ENCODE peak calls at places on chromosomes 2 and 18, in five cellular contexts. One of them, this sample, is unnamed.

GRCh38 chr2:192719630-192720029 is 524.9 kb upstream of the TMEFF2 start:
- DNase-seq in fibroblast of pulmonary artery: no peak
- DNase-seq in NCI-H1694 treated with DMSO at 0.1 percent for 48 hours: no peak
- DNase-seq in A172: no peak
- DNase-seq in stimulated activated CD8-positive, alpha-beta memory T cell treated with anti-CD3 and anti-CD28 coated beads, Interleukin-7, amount 100 ng/mL, for 48 hours: no peak
- DNase-seq in this sample: no peak

GRCh38 chr18:52409732-52410131 is 69.7 kb downstream of the DCC start:
- DNase-seq in fibroblast of pulmonary artery: no peak
- DNase-seq in NCI-H1694 treated with DMSO at 0.1 percent for 48 hours: no peak
- DNase-seq in A172: peak; percentile 25
- DNase-seq in stimulated activated CD8-positive, alpha-beta memory T cell treated with anti-CD3 and anti-CD28 coated beads, Interleukin-7, amount 100 ng/mL, for 48 hours: no peak
- DNase-seq in this sample: peak; percentile 33

GRCh38 chr2:189164732-189165131 is 14.8 kb downstream of the COL5A2 start:
- DNase-seq in fibroblast of pulmonary artery: peak; percentile 72
- DNase-seq in NCI-H1694 treated with DMSO at 0.1 percent for 48 hours: no peak
- DNase-seq in A172: no peak
- DNase-seq in stimulated activated CD8-positive, alpha-beta memory T cell treated with anti-CD3 and anti-CD28 coated beads, Interleukin-7, amount 100 ng/mL, for 48 hours: no peak
- DNase-seq in this sample: peak; percentile 48

GRCh38 chr18:936941-937340 is 32.3 kb downstream of the ADCYAP1 start:
- DNase-seq in fibroblast of pulmonary artery: no peak
- DNase-seq in NCI-H1694 treated with DMSO at 0.1 percent for 48 hours: no peak
- DNase-seq in A172: no peak
- DNase-seq in stimulated activated CD8-positive, alpha-beta memory T cell treated with anti-CD3 and anti-CD28 coated beads, Interleukin-7, amount 100 ng/mL, for 48 hours: no peak
- DNase-seq in this sample: no peak

GRCh38 chr2:28025116-28025515 is 134.6 kb downstream of the BABAM2 start:
- DNase-seq in fibroblast of pulmonary artery: no peak
- DNase-seq in NCI-H1694 treated with DMSO at 0.1 percent for 48 hours: no peak
- DNase-seq in A172: no peak
- DNase-seq in stimulated activated CD8-positive, alpha-beta memory T cell treated with anti-CD3 and anti-CD28 coated beads, Interleukin-7, amount 100 ng/mL, for 48 hours: no peak
- DNase-seq in this sample: no peak

GRCh38 chr2:219273887-219274391 is 5.2 kb upstream of the DNAJB2 start:
- DNase-seq in fibroblast of pulmonary artery: no peak
- DNase-seq in NCI-H1694 treated with DMSO at 0.1 percent for 48 hours: no peak
- DNase-seq in A172: peak; percentile 91
- DNase-seq in stimulated activated CD8-positive, alpha-beta memory T cell treated with anti-CD3 and anti-CD28 coated beads, Interleukin-7, amount 100 ng/mL, for 48 hours: no peak
- DNase-seq in this sample: peak; percentile 97

GRCh38 chr18:58288922-58289797 is 245.1 kb downstream of the NEDD4L start:
- DNase-seq in fibroblast of pulmonary artery: peak; percentile 22
- DNase-seq in NCI-H1694 treated with DMSO at 0.1 percent for 48 hours: no peak
- DNase-seq in A172: peak; percentile 36
- DNase-seq in stimulated activated CD8-positive, alpha-beta memory T cell treated with anti-CD3 and anti-CD28 coated beads, Interleukin-7, amount 100 ng/mL, for 48 hours: no peak
- DNase-seq in this sample: peak; percentile 61

GRCh38 chr2:50347355-50348044 is 684.4 kb downstream of the NRXN1 start:
- DNase-seq in fibroblast of pulmonary artery: no peak
- DNase-seq in NCI-H1694 treated with DMSO at 0.1 percent for 48 hours: no peak
- DNase-seq in A172: no peak
- DNase-seq in stimulated activated CD8-positive, alpha-beta memory T cell treated with anti-CD3 and anti-CD28 coated beads, Interleukin-7, amount 100 ng/mL, for 48 hours: no peak
- DNase-seq in this sample: no peak

GRCh38 chr2:20482711-20483110 is 35.8 kb downstream of the RHOB start:
- DNase-seq in fibroblast of pulmonary artery: no peak
- DNase-seq in NCI-H1694 treated with DMSO at 0.1 percent for 48 hours: no peak
- DNase-seq in A172: no peak
- DNase-seq in stimulated activated CD8-positive, alpha-beta memory T cell treated with anti-CD3 and anti-CD28 coated beads, Interleukin-7, amount 100 ng/mL, for 48 hours: no peak
- DNase-seq in this sample: no peak

GRCh38 chr2:206435738-206436137 is 7.6 kb upstream of the ADAM23 start:
- DNase-seq in fibroblast of pulmonary artery: peak; percentile 35
- DNase-seq in NCI-H1694 treated with DMSO at 0.1 percent for 48 hours: no peak
- DNase-seq in A172: no peak
- DNase-seq in stimulated activated CD8-positive, alpha-beta memory T cell treated with anti-CD3 and anti-CD28 coated beads, Interleukin-7, amount 100 ng/mL, for 48 hours: no peak
- DNase-seq in this sample: no peak

GRCh38 chr2:70850905-70851304 is 15.3 kb upstream of the CD207 start:
- DNase-seq in fibroblast of pulmonary artery: no peak
- DNase-seq in NCI-H1694 treated with DMSO at 0.1 percent for 48 hours: no peak
- DNase-seq in A172: no peak
- DNase-seq in stimulated activated CD8-positive, alpha-beta memory T cell treated with anti-CD3 and anti-CD28 coated beads, Interleukin-7, amount 100 ng/mL, for 48 hours: no peak
- DNase-seq in this sample: peak; percentile 9

GRCh38 chr2:19122220-19122619 is 236.2 kb downstream of the OSR1 start:
- DNase-seq in fibroblast of pulmonary artery: no peak
- DNase-seq in NCI-H1694 treated with DMSO at 0.1 percent for 48 hours: no peak
- DNase-seq in A172: no peak
- DNase-seq in stimulated activated CD8-positive, alpha-beta memory T cell treated with anti-CD3 and anti-CD28 coated beads, Interleukin-7, amount 100 ng/mL, for 48 hours: no peak
- DNase-seq in this sample: no peak

GRCh38 chr2:96923810-96924774 is 54.2 kb upstream of the SEMA4C start:
- DNase-seq in fibroblast of pulmonary artery: no peak
- DNase-seq in NCI-H1694 treated with DMSO at 0.1 percent for 48 hours: no peak
- DNase-seq in A172: no peak
- DNase-seq in stimulated activated CD8-positive, alpha-beta memory T cell treated with anti-CD3 and anti-CD28 coated beads, Interleukin-7, amount 100 ng/mL, for 48 hours: peak; percentile 23
- DNase-seq in this sample: no peak

GRCh38 chr2:77519164-77519887 is 2.9 kb downstream of the LRRTM4 start:
- DNase-seq in fibroblast of pulmonary artery: no peak
- DNase-seq in NCI-H1694 treated with DMSO at 0.1 percent for 48 hours: no peak
- DNase-seq in A172: no peak
- DNase-seq in stimulated activated CD8-positive, alpha-beta memory T cell treated with anti-CD3 and anti-CD28 coated beads, Interleukin-7, amount 100 ng/mL, for 48 hours: no peak
- DNase-seq in this sample: no peak

GRCh38 chr2:20108655-20109396 is 57.4 kb upstream of the LAPTM4A start:
- DNase-seq in fibroblast of pulmonary artery: peak; percentile 41
- DNase-seq in NCI-H1694 treated with DMSO at 0.1 percent for 48 hours: no peak
- DNase-seq in A172: peak; percentile 47
- DNase-seq in stimulated activated CD8-positive, alpha-beta memory T cell treated with anti-CD3 and anti-CD28 coated beads, Interleukin-7, amount 100 ng/mL, for 48 hours: no peak
- DNase-seq in this sample: peak; percentile 64

GRCh38 chr2:42327125-42327524 is 33.9 kb downstream of the COX7A2L start:
- DNase-seq in fibroblast of pulmonary artery: no peak
- DNase-seq in NCI-H1694 treated with DMSO at 0.1 percent for 48 hours: peak; percentile 18
- DNase-seq in A172: no peak
- DNase-seq in stimulated activated CD8-positive, alpha-beta memory T cell treated with anti-CD3 and anti-CD28 coated beads, Interleukin-7, amount 100 ng/mL, for 48 hours: no peak
- DNase-seq in this sample: peak; percentile 34

GRCh38 chr2:145842002-145842401 is 1322.1 kb upstream of the ZEB2 start:
- DNase-seq in fibroblast of pulmonary artery: peak; percentile 6
- DNase-seq in NCI-H1694 treated with DMSO at 0.1 percent for 48 hours: no peak
- DNase-seq in A172: no peak
- DNase-seq in stimulated activated CD8-positive, alpha-beta memory T cell treated with anti-CD3 and anti-CD28 coated beads, Interleukin-7, amount 100 ng/mL, for 48 hours: no peak
- DNase-seq in this sample: peak; percentile 16

GRCh38 chr2:101386599-101387150 is 628 bp downstream of the CREG2 start:
- DNase-seq in fibroblast of pulmonary artery: no peak
- DNase-seq in NCI-H1694 treated with DMSO at 0.1 percent for 48 hours: no peak
- DNase-seq in A172: no peak
- DNase-seq in stimulated activated CD8-positive, alpha-beta memory T cell treated with anti-CD3 and anti-CD28 coated beads, Interleukin-7, amount 100 ng/mL, for 48 hours: no peak
- DNase-seq in this sample: no peak

GRCh38 chr2:8754056-8754790 is 72.4 kb downstream of the ID2 start:
- DNase-seq in fibroblast of pulmonary artery: peak; percentile 41
- DNase-seq in NCI-H1694 treated with DMSO at 0.1 percent for 48 hours: peak; percentile 93
- DNase-seq in A172: no peak
- DNase-seq in stimulated activated CD8-positive, alpha-beta memory T cell treated with anti-CD3 and anti-CD28 coated beads, Interleukin-7, amount 100 ng/mL, for 48 hours: no peak
- DNase-seq in this sample: no peak

This sample was measured in mammary epithelial cell.